ENCODE peak calls at places on chromosomes 4 and X, in seven cellular contexts. K, A, Q, X, V, I and C are unnamed samples.

GRCh38 chr4:24260922-24261581 is 323.3 kb downstream of the DHX15 start:
- DNase-seq in X (no peak), A (peak; percentile 7), V (no peak), I (no peak), Q (no peak), K (no peak), C (no peak)

GRCh38 chrX:134010690-134011089 is 25.3 kb upstream of the GPC3 start:
- DNase-seq in I (no peak), X (no peak), A (no peak), Q (no peak), K (no peak), V (no peak), C (no peak)

GRCh38 chr4:103008875-103009729 is 10.4 kb downstream of the SLC9B1 start:
- DNase-seq in A (peak; percentile 76), V (peak; percentile 42), Q (no peak), K (no peak), I (no peak), X (no peak), C (no peak)

GRCh38 chrX:119150163-119151135 is 22.8 kb upstream of the KIAA1210 start:
- DNase-seq in A (no peak), K (no peak), I (peak; percentile 9), X (no peak), Q (no peak), V (no peak), C (no peak)

GRCh38 chrX:31508338-31508737 is 436.5 kb upstream of the FTHL17 start:
- DNase-seq in I (no peak), A (peak; percentile 49), X (no peak), K (no peak), Q (no peak), V (no peak), C (no peak)

GRCh38 chr4:166318810-166319525 is 445.9 kb downstream of the TLL1 start:
- DNase-seq in V (no peak), X (no peak), Q (no peak), A (peak; percentile 62), I (no peak), K (no peak), C (no peak)

GRCh38 chr4:67483868-67484602 is 61.3 kb downstream of the CENPC start:
- DNase-seq in I (no peak), K (no peak), A (peak; percentile 56), V (no peak), X (no peak), Q (no peak), C (no peak)

GRCh38 chrX:136193771-136194170 is 46.4 kb downstream of the FHL1 start:
- DNase-seq in Q (no peak), X (no peak), V (no peak), I (no peak), A (no peak), K (no peak), C (no peak)

GRCh38 chrX:39456894-39457600 is 640.7 kb downstream of the BCOR start:
- DNase-seq in X (no peak), V (no peak), I (no peak), K (no peak), Q (no peak), A (peak; percentile 8), C (no peak)

GRCh38 chrX:31209005-31209612 is 137.3 kb upstream of the FTHL17 start:
- DNase-seq in I (no peak), X (no peak), K (no peak), V (no peak), A (no peak), Q (no peak), C (no peak)

GRCh38 chrX:11461181-11462001 is 168.2 kb downstream of the AMELX start:
- DNase-seq in K (no peak), I (no peak), V (no peak), X (no peak), A (peak; percentile 45), Q (no peak), C (no peak)

GRCh38 chrX:16188687-16189086 is 21.4 kb downstream of the MAGEB17 start:
- DNase-seq in Q (no peak), K (no peak), I (no peak), A (peak; percentile 56), V (no peak), X (no peak), C (no peak)

GRCh38 chrX:71599965-71600364 is 18.3 kb downstream of the CXCR3 start:
- DNase-seq in A (no peak), X (no peak), Q (no peak), I (no peak), V (no peak), K (no peak), C (no peak)

GRCh38 chrX:108439961-108440696 is 491 bp downstream of the COL4A5 start:
- DNase-seq in X (peak; percentile 50), V (no peak), Q (no peak), I (peak; percentile 12), A (peak; percentile 55), K (no peak), C (peak; percentile 51)

GRCh38 chr4:55248756-55249155 is 97.3 kb upstream of the SRD5A3 start:
- DNase-seq in V (no peak), X (no peak), A (no peak), Q (no peak), I (no peak), K (no peak), C (no peak)

GRCh38 chrX:154730271-154730883 is 20.5 kb downstream of the GAB3 start:
- DNase-seq in I (peak; percentile 35), K (no peak), V (no peak), A (peak; percentile 72), Q (peak; percentile 52), X (no peak), C (no peak)
- H3K4me1 ChIP-seq in I (peaks cover 91% of the 10 kb centered on the region), K (peaks cover 20% of the 10 kb centered on the region), V (no peaks in the 10 kb centered on the region), A (peaks cover 69% of the 10 kb centered on the region), Q (peaks cover 57% of the 10 kb centered on the region), X (peaks cover 6% of the 10 kb centered on the region), C (peaks cover 8% of the 10 kb centered on the region)

GRCh38 chr4:122458625-122459024 is 2.1 kb upstream of the IL2 start:
- DNase-seq in V (no peak), I (no peak), K (peak; percentile 11), A (peak; percentile 67), Q (no peak), X (no peak), C (no peak)

GRCh38 chr4:122450847-122451246 is 5.7 kb downstream of the IL2 start:
- DNase-seq in A (peak; percentile 32), I (no peak), Q (no peak), V (no peak), K (no peak), X (no peak), C (no peak)

GRCh38 chr4:122456228-122457106 is at the start of gene IL2:
- DNase-seq in I (no peak), V (no peak), Q (no peak), X (no peak), K (no peak), A (no peak), C (no peak)

DNA sequence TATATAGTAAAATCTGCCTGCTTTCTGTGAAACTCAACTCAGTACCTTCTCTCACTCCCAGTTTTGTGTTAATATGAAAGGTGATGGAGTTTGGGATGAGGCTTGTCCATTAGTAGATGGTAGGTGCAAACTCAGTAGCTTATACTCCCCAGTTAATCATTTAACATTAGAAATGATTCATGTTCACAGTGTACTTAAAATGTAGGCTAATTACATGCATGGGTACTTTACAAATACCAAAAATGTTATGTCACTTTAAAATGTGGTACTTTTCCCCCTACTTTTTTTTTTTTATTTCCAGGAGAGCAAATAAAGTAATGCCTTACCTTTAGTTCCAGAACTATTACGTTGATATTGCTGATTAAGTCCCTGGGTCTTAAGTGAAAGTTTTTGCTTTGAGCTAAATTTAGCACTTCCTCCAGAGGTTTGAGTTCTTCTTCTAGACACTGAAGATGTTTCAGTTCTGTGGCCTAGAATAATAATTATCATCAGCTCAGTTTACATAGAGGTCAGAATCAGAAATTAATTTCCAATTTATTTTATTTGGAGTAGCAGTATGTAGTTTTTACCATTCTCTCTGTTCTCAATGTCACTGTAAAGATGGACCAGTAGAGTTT is 3.0 kb downstream of the IL2 start:
- DNase-seq in X (no peak), Q (no peak), A (no peak), V (no peak), K (no peak), I (no peak), C (no peak)
- H3K27ac ChIP-seq in X (no peak overlapping the region), Q (no peak overlapping the region), A (no peak overlapping the region), V (no peak overlapping the region), K (no peak overlapping the region), I (no peak overlapping the region), C (no peak overlapping the region)

DNA sequence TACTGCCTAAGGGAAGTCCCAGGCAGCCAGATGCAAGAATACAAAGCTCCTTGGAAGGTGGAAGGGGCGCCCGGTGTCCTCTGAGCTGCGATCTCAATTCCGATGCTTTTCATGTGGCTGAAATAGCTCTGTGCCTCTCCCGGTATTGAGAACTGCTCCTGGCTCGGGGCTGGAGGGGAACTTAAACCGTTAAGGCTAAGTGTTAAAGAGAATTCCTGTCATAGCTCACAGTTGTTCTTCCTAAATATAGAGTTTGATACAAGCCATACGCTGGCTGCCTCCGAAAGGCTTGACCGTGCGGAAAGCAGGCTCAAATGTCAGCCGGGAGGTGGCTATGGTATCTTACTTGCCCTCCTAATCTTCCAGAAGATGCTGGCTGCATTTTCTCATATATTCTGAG is at the start of gene SMPX:
- DNase-seq in X (no peak), Q (no peak), I (peak; percentile 16), K (no peak), V (no peak), A (no peak), C (no peak)
- H3K4me3 ChIP-seq in X (no peak within 1 kb of the TSS), Q (no peak within 1 kb of the TSS), I (peak within 1 kb of the TSS; percentile 52), K (no peak within 1 kb of the TSS), V (no peak within 1 kb of the TSS), A (no peak within 1 kb of the TSS), C (no peak within 1 kb of the TSS)

DNA sequence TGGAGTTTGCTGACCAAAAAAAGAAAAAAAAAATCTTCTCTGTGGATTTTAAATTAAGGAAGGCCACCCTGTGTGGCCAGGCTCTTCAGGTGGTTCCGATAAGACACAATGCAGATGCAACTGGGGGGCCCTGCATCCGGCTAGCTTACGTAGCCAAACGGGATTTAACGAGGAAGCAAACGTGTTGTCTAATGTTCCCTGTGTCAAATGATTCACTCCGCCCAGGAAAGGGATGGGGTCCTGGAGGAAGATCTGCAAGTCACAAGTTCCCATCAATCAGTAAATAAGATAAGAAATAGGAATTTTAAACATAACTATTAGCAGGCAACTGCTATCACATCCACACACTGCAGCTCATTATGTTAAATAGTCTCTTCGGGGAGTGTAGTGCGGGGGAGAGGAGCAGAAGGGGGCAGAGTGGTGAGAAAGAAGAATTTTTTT is 216.4 kb upstream of the GYPA start:
- DNase-seq in X (no peak), I (no peak), V (no peak), K (no peak), A (no peak), Q (no peak), C (no peak)
- H3K4me1 ChIP-seq in X (no peaks in the 10 kb centered on the region), I (no peaks in the 10 kb centered on the region), V (no peaks in the 10 kb centered on the region), K (no peaks in the 10 kb centered on the region), A (peaks cover 3% of the 10 kb centered on the region), Q (peaks cover 6% of the 10 kb centered on the region), C (no peaks in the 10 kb centered on the region)

GRCh38 chr4:7655549-7656243 is 221.0 kb upstream of the PSAPL1 start:
- DNase-seq in I (no peak), V (no peak), K (no peak), X (no peak), A (no peak), Q (no peak), C (no peak)
- H3K27ac ChIP-seq in I (no peak overlapping the region), V (no peak overlapping the region), K (no peak overlapping the region), X (no peak overlapping the region), A (no peak overlapping the region), Q (no peak overlapping the region), C (no peak overlapping the region)